ENCODE peak calls at places on chromosomes 4 and X, in seven cellular contexts. I is PC-9, E is heart left ventricle, N is neural progenitor cell, P is fibroblast of mammary gland, M is glutamatergic neuron, B is B cell. X is an unnamed sample.

GRCh38 chrX:118574666-118575065 is 79.1 kb downstream of the DOCK11 start:
- DNase-seq in I (no peak), E (no peak), N (peak), P (no peak), M (no peak), B (no peak), X (no peak)

GRCh38 chr4:1310031-1310795 is 20.5 kb downstream of the MAEA start:
- DNase-seq in I (no peak), E (no peak), N (no peak), P (peak), M (no peak), B (no peak), X (no peak)

GRCh38 chrX:48573690-48574269 is 504 bp upstream of the RBM3 start:
- DNase-seq in I (no peak), E (peak), N (no peak), P (no peak), M (peak), B (no peak), X (no peak)

GRCh38 chr4:106690487-106690886 is 321.9 kb upstream of the GIMD1 start:
- DNase-seq in I (no peak), E (no peak), N (no peak), P (peak), M (no peak), B (no peak), X (peak)

GRCh38 chrX:153445106-153445855 is 575 bp downstream of the TREX2 start:
- DNase-seq in I (no peak), E (no peak), N (no peak), P (no peak), M (no peak), B (no peak), X (no peak)

GRCh38 chr4:75696036-75696435 is 22.8 kb upstream of the G3BP2 start:
- DNase-seq in I (no peak), E (no peak), N (no peak), P (no peak), M (no peak), B (peak), X (no peak)

GRCh38 chr4:54547299-54548097 is 110.3 kb upstream of the KIT start:
- DNase-seq in I (no peak), E (no peak), N (no peak), P (no peak), M (no peak), B (no peak), X (no peak)

GRCh38 chrX:5242091-5242790 is 986.4 kb downstream of the NLGN4X start:
- DNase-seq in I (no peak), E (no peak), N (no peak), P (no peak), M (no peak), B (no peak), X (no peak)

GRCh38 chr4:8846046-8846720 is 25.5 kb downstream of the HMX1 start:
- DNase-seq in I (no peak), E (peak), N (no peak), P (no peak), M (no peak), B (peak), X (no peak)

GRCh38 chr4:111174331-111174730 is 551.5 kb upstream of the PITX2 start:
- DNase-seq in I (no peak), E (no peak), N (no peak), P (no peak), M (no peak), B (no peak), X (no peak)

GRCh38 chrX:139738581-139738980 is 30.6 kb upstream of the MCF2 start:
- DNase-seq in I (no peak), E (no peak), N (no peak), P (peak), M (no peak), B (no peak), X (peak)

DNA sequence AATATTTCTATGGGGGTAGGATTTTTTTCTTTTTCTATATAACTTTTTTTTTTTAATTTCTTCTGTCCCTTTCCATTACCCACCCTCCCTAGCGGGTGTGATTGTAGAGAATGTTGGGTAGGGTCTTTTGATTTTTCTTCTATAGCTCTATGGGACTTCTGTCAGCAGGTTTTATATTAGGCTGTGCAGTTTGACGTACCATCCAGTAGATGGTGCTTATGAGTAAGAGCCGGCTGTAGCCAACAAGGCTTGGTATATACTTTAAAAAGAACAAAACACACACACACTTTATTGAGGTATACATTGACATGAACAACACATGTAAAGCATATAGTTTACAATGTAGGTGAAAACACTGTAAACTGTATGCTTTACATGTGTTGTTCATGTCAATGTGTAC is 247.9 kb upstream of the POF1B start:
- DNase-seq in I (no peak), E (no peak), N (peak), P (no peak), M (no peak), B (no peak), X (peak)
- TF ChIP-seq CTCF in I (peak), E (no peak), N (peak), P (peak), M (peak), B (no peak), X (peak)

GRCh38 chr4:103493450-103494159 is 226.2 kb downstream of the TACR3 start:
- DNase-seq in I (peak), E (no peak), N (no peak), P (no peak), M (no peak), B (no peak), X (no peak)

GRCh38 chr4:103498161-103499070 is 221.4 kb downstream of the TACR3 start:
- DNase-seq in I (no peak), E (no peak), N (no peak), P (peak), M (no peak), B (no peak), X (peak)

GRCh38 chr4:103497692-103498091 is 222.1 kb downstream of the TACR3 start:
- DNase-seq in I (no peak), E (no peak), N (no peak), P (no peak), M (no peak), B (no peak), X (peak)

GRCh38 chr4:103496800-103497199 is 223.0 kb downstream of the TACR3 start:
- DNase-seq in I (no peak), E (no peak), N (no peak), P (no peak), M (no peak), B (no peak), X (no peak)

GRCh38 chr4:103499094-103499493 is 220.7 kb downstream of the TACR3 start:
- DNase-seq in I (no peak), E (no peak), N (no peak), P (peak), M (no peak), B (no peak), X (no peak)
- TF ChIP-seq CTCF in I (no peak), E (no peak), N (peak), P (peak), M (no peak), B (no peak), X (no peak)

DNA sequence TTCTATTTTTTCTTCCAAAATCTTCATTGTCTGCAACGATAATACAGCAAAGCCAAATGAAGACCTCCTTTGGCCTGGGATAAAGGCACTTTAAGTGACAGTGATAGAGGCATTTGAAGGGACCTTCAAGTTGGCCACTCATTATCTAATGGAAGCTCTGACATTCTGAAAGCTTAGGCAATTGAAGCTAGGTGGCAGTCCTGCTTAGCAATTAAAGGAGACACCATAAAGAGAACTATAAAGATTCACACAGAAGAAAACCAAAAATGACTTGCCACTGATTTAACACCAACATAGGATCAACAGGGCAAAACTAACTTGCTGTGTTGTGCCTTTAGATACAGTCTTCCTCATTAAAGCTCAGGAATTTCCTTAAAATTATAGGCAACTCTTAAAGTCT is 103.3 kb upstream of the TSPAN7 start:
- DNase-seq in I (no peak), E (no peak), N (no peak), P (peak), M (no peak), B (no peak), X (peak)
- TF ChIP-seq CTCF in I (no peak), E (no peak), N (peak), P (no peak), M (no peak), B (no peak), X (no peak)

GRCh38 chr4:44931720-44932119 is 205.4 kb upstream of the GNPDA2 start:
- DNase-seq in I (no peak), E (no peak), N (no peak), P (no peak), M (no peak), B (no peak), X (no peak)

GRCh38 chr4:44928062-44928380 is 201.7 kb upstream of the GNPDA2 start:
- DNase-seq in I (no peak), E (no peak), N (no peak), P (no peak), M (no peak), B (no peak), X (no peak)

GRCh38 chr4:44928785-44929184 is 202.4 kb upstream of the GNPDA2 start:
- DNase-seq in I (no peak), E (no peak), N (no peak), P (no peak), M (no peak), B (no peak), X (no peak)

DNA sequence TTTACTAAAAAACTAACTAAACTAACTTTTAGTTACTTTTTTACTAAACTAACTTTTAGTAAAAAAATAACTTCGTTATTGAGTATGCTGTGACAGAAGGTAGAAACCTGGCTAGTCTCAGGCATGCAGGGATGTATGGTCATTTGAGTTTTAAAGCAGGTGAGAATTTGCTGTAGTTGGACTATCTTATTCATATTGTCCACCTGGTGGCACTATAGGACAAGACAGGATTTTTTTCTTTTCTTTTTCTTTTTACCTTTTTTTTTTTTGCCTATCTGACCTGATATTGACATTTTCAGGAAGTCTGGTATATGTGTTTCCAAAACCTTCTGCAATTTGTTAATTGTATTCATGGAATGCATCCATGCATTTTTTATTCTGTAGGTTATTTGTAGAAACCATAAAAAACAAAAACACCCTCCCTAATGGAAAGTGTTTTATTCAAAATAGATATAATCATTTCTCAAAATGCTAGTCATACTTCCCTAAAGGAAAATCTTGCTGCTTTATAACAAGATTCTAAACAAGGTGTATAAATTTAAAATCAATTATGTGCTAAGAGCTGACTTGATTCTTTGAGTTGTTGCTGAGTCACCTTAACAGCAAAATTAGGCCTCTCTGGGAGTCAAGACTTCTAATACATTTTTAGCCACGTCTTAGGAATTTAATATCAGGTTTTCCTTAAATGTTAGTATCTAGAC is 201.2 kb upstream of the GNPDA2 start:
- DNase-seq in I (no peak), E (no peak), N (peak), P (peak), M (no peak), B (no peak), X (peak)
- TF ChIP-seq CTCF in I (peak), E (peak), N (peak), P (peak), M (peak), B (peak), X (peak)

DNA sequence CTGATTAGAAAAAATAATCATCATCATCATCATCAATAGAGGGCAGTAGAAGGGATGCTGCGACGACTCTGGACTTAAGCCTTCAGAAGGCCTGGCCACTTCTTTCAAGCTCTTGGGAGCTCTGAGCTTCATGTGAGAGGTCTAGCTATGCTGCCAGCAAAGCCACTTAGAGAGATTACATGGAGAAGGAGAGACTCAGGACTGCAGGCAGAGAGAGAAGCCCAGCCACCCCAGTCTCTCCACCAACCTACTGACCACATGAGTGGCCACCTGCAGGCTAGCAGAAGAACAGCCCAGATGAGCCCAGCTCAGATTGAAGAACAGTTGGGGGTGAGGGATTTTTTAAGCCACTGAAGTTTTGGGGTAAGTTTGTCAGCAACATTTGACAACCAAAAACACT is 17.1 kb upstream of the TMEM150C start:
- DNase-seq in I (no peak), E (no peak), N (no peak), P (peak), M (no peak), B (no peak), X (no peak)
- TF ChIP-seq CTCF in I (no peak), E (no peak), N (peak), P (peak), M (no peak), B (no peak), X (peak)